ENCODE peak calls at places on chromosomes 11 and 22, in four cellular contexts. E is NCI-H69, Q is lung microvascular endothelial cell, N is NCI-H2081. U is an unnamed sample.

GRCh38 chr22:19086944-19087343 is 35.3 kb downstream of the DGCR2 start:
- DNase-seq in E (no peak), N (no peak), Q (peak), U (no peak)

GRCh38 chr22:44622685-44623084 is 79.3 kb upstream of the PRR5 start:
- DNase-seq in E (no peak), N (no peak), Q (no peak), U (no peak)

GRCh38 chr22:22955866-22956535 is 68.4 kb downstream of the IGLL5 start:
- DNase-seq in N (peak), Q (peak), E (peak), U (peak)

GRCh38 chr11:76140912-76141574 is 65.3 kb downstream of the WNT11 start:
- DNase-seq in E (no peak), Q (no peak), N (no peak), U (no peak)

GRCh38 chr22:44728761-44729261 is 23.6 kb upstream of the ARHGAP8 start:
- DNase-seq in N (no peak), Q (no peak), E (no peak), U (no peak)

GRCh38 chr11:119671561-119672015 is 57.4 kb downstream of the NECTIN1 start:
- DNase-seq in E (peak), N (no peak), Q (peak), U (no peak)

GRCh38 chr11:74462009-74462408 is 5.3 kb downstream of the KCNE3 start:
- DNase-seq in E (no peak), Q (no peak), N (no peak), U (no peak)

GRCh38 chr22:37442537-37442936 is 15.3 kb upstream of the ELFN2 start:
- DNase-seq in Q (no peak), N (no peak), E (no peak), U (peak)

GRCh38 chr11:125071831-125072209 is 8.7 kb downstream of the SLC37A2 start:
- DNase-seq in N (no peak), Q (no peak), E (no peak), U (no peak)

GRCh38 chr22:18968011-18968749 is 32.1 kb upstream of the PRODH start:
- DNase-seq in E (no peak), N (no peak), Q (peak), U (peak)

GRCh38 chr11:118789501-118790356 is 1.2 kb downstream of the DDX6 start:
- DNase-seq in Q (peak), N (peak), E (peak), U (peak)

GRCh38 chr22:47621253-47621652 is 858.8 kb downstream of the TBC1D22A start:
- DNase-seq in N (no peak), Q (no peak), E (no peak), U (no peak)

GRCh38 chr11:112564228-112564955 is 303.7 kb upstream of the PLET1 start:
- DNase-seq in Q (peak), N (no peak), E (peak), U (no peak)

GRCh38 chr22:50008151-50009040 is 4.2 kb downstream of the IL17REL start:
- DNase-seq in E (peak), Q (no peak), N (peak), U (no peak)

GRCh38 chr11:35864131-35864530 is 79.7 kb upstream of the LDLRAD3 start:
- DNase-seq in N (no peak), E (no peak), Q (no peak), U (no peak)

GRCh38 chr11:97751952-97752351 is 1268.8 kb upstream of the CNTN5 start:
- DNase-seq in E (no peak), N (no peak), Q (no peak), U (no peak)

GRCh38 chr22:44395116-44396005 is 82.6 kb upstream of the SHISAL1 start:
- DNase-seq in N (no peak), Q (no peak), E (no peak), U (no peak)

GRCh38 chr22:20166703-20167102 is 15.8 kb upstream of the CCDC188 start:
- DNase-seq in Q (no peak), N (no peak), E (no peak), U (no peak)

GRCh38 chr11:75534291-75535038 is 8.7 kb upstream of the GDPD5 start:
- DNase-seq in N (no peak), Q (no peak), E (peak), U (no peak)

GRCh38 chr11:116929393-116930090 is 92.1 kb upstream of the APOA1 start:
- DNase-seq in E (no peak), N (no peak), Q (peak), U (no peak)

GRCh38 chr22:46070722-46071450 is 79.4 kb upstream of the PPARA start:
- DNase-seq in Q (peak), N (peak), E (peak), U (peak)

GRCh38 chr22:38088723-38089473 is 4.9 kb upstream of the SLC16A8 start:
- DNase-seq in N (no peak), Q (no peak), E (peak), U (no peak)

GRCh38 chr22:22060200-22061084 is 77.9 kb upstream of the TOP3B start:
- DNase-seq in Q (peak), E (peak), N (peak), U (peak)

GRCh38 chr11:119206512-119207299 is 567 bp downstream of the CBL start:
- DNase-seq in N (no peak), Q (peak), E (peak), U (peak)

GRCh38 chr11:27404427-27404826 is 41.4 kb upstream of the CCDC34 start:
- DNase-seq in E (no peak), Q (no peak), N (no peak), U (no peak)

GRCh38 chr11:200224-201003 is 6.8 kb downstream of the BET1L start:
- DNase-seq in Q (no peak), E (no peak), N (no peak), U (no peak)

GRCh38 chr11:6682936-6683861 is at the start of gene MRPL17:
- DNase-seq in E (peak), Q (peak), N (peak), U (peak)

GRCh38 chr11:117604349-117604995 is 192.5 kb downstream of the DSCAML1 start:
- DNase-seq in Q (no peak), E (peak), N (no peak), U (no peak)

GRCh38 chr11:111097191-111097590 is 148.3 kb upstream of the POU2AF2 start:
- DNase-seq in N (no peak), Q (peak), E (peak), U (no peak)

GRCh38 chr11:72229336-72229924 is 4.9 kb downstream of the INPPL1 start:
- DNase-seq in Q (no peak), E (no peak), N (no peak), U (no peak)

GRCh38 chr11:118224512-118225180 is at the start of gene JAML:
- DNase-seq in N (no peak), Q (no peak), E (no peak), U (no peak)

GRCh38 chr11:4090258-4090657 is 4.3 kb upstream of the RRM1 start:
- DNase-seq in N (no peak), E (no peak), Q (no peak), U (no peak)

GRCh38 chr11:87299041-87299481 is 261.3 kb downstream of the TMEM135 start:
- DNase-seq in Q (peak), N (no peak), E (peak), U (no peak)

GRCh38 chr11:95082576-95083001 is 7.1 kb upstream of the ENDOD1 start:
- DNase-seq in N (no peak), E (no peak), Q (no peak), U (no peak)

GRCh38 chr11:121586727-121587126 is 134.0 kb upstream of the SORL1-AS1 start:
- DNase-seq in E (peak), Q (no peak), N (no peak), U (no peak)

GRCh38 chr11:116471608-116472007 is 301.2 kb downstream of the BUD13 start:
- DNase-seq in N (no peak), Q (peak), E (peak), U (peak)

GRCh38 chr22:40463727-40464126 is 93.3 kb downstream of the SGSM3 start:
- DNase-seq in E (no peak), Q (peak), N (no peak), U (no peak)

GRCh38 chr22:29202231-29203192 is 3.2 kb upstream of the EMID1 start:
- DNase-seq in Q (peak), E (peak), N (no peak), U (peak)

U was measured in ACHN.